ENCODE peak calls at places on chromosomes 1 and 21, in five cellular contexts. One of them, this sample, is unnamed.

GRCh38 chr1:110055493-110056283 is 14.8 kb downstream of the ALX3 start:
- DNase-seq in tibial artery: no peak
- DNase-seq in coronary artery: no peak
- DNase-seq in Karpas-422: no peak
- DNase-seq in adipocyte: peak; percentile 73
- DNase-seq in this sample: no peak

GRCh38 chr1:235460768-235461167 is 43.5 kb downstream of the B3GALNT2 start:
- DNase-seq in tibial artery: no peak
- DNase-seq in coronary artery: no peak
- DNase-seq in Karpas-422: no peak
- DNase-seq in adipocyte: no peak
- DNase-seq in this sample: no peak

GRCh38 chr1:52007228-52008073 is 17.0 kb upstream of the RAB3B start:
- DNase-seq in tibial artery: no peak
- DNase-seq in coronary artery: no peak
- DNase-seq in Karpas-422: no peak
- DNase-seq in adipocyte: peak; percentile 50
- DNase-seq in this sample: no peak

GRCh38 chr21:37848721-37849490 is 67.4 kb downstream of the KCNJ6 start:
- DNase-seq in tibial artery: no peak
- DNase-seq in coronary artery: no peak
- DNase-seq in Karpas-422: no peak
- DNase-seq in adipocyte: no peak
- DNase-seq in this sample: no peak

GRCh38 chr1:23194119-23194984 is 22.9 kb downstream of the HTR1D start:
- DNase-seq in tibial artery: no peak
- DNase-seq in coronary artery: no peak
- DNase-seq in Karpas-422: no peak
- DNase-seq in adipocyte: peak; percentile 73
- DNase-seq in this sample: no peak

GRCh38 chr1:30790850-30791778 is 33.5 kb upstream of the LAPTM5 start:
- DNase-seq in tibial artery: no peak
- DNase-seq in coronary artery: no peak
- DNase-seq in Karpas-422: peak; percentile 56
- DNase-seq in adipocyte: no peak
- DNase-seq in this sample: no peak

GRCh38 chr21:42225571-42226155 is 6.7 kb downstream of the ABCG1 start:
- DNase-seq in tibial artery: no peak
- DNase-seq in coronary artery: peak; percentile 59
- DNase-seq in Karpas-422: no peak
- DNase-seq in adipocyte: no peak
- DNase-seq in this sample: no peak

GRCh38 chr1:84617349-84617748 is 43.1 kb upstream of the CTBS start:
- DNase-seq in tibial artery: no peak
- DNase-seq in coronary artery: no peak
- DNase-seq in Karpas-422: no peak
- DNase-seq in adipocyte: no peak
- DNase-seq in this sample: peak; percentile 4

GRCh38 chr1:159581422-159581821 is 6.2 kb upstream of the APCS start:
- DNase-seq in tibial artery: no peak
- DNase-seq in coronary artery: no peak
- DNase-seq in Karpas-422: no peak
- DNase-seq in adipocyte: peak; percentile 30
- DNase-seq in this sample: no peak

GRCh38 chr1:9960705-9961562 is 17.7 kb downstream of the NMNAT1 start:
- DNase-seq in tibial artery: no peak
- DNase-seq in coronary artery: no peak
- DNase-seq in Karpas-422: peak; percentile 92
- DNase-seq in adipocyte: peak; percentile 9
- DNase-seq in this sample: no peak

DNA sequence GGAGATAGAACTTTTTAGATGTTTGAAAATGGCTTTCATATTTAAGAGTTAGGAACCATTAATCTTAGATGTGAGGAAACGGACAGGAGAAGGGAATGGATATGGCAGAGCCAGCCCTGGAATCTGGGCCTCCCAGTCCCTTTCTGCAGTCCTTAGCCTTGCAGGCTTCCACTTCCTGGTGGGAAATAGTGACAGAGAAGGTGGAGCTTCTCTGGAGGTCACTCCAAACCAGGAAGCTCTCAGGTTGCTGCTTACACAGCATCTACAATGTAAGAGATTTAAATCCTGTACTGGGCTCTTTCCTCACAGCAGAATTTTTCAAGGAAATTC is 2.5 kb downstream of the S100A11 start:
- DNase-seq in tibial artery: no peak
- DNase-seq in coronary artery: no peak
- DNase-seq in Karpas-422: no peak
- DNase-seq in adipocyte: no peak
- DNase-seq in this sample: no peak
- H3K4me3 ChIP-seq in tibial artery: peak overlapping the region; percentile 59
- H3K4me3 ChIP-seq in coronary artery: peak overlapping the region; percentile 85
- H3K4me3 ChIP-seq in Karpas-422: peak overlapping the region; percentile 76
- H3K4me3 ChIP-seq in adipocyte: peak overlapping the region; percentile 98
- H3K4me3 ChIP-seq in this sample: peak overlapping the region; percentile 70

GRCh38 chr1:997728-998050 is 2.2 kb downstream of the HES4 start:
- DNase-seq in tibial artery: peak; percentile 68
- DNase-seq in coronary artery: no peak
- DNase-seq in Karpas-422: no peak
- DNase-seq in adipocyte: no peak
- DNase-seq in this sample: no peak

GRCh38 chr1:998905-999796 is 746 bp downstream of the HES4 start:
- DNase-seq in tibial artery: no peak
- DNase-seq in coronary artery: no peak
- DNase-seq in Karpas-422: no peak
- DNase-seq in adipocyte: peak; percentile 78
- DNase-seq in this sample: no peak

GRCh38 chr1:995665-996633 is 3.9 kb downstream of the HES4 start:
- DNase-seq in tibial artery: peak; percentile 64
- DNase-seq in coronary artery: no peak
- DNase-seq in Karpas-422: no peak
- DNase-seq in adipocyte: no peak
- DNase-seq in this sample: no peak

GRCh38 chr1:998051-998821 is 1.7 kb downstream of the HES4 start:
- DNase-seq in tibial artery: peak; percentile 67
- DNase-seq in coronary artery: no peak
- DNase-seq in Karpas-422: no peak
- DNase-seq in adipocyte: no peak
- DNase-seq in this sample: no peak

DNA sequence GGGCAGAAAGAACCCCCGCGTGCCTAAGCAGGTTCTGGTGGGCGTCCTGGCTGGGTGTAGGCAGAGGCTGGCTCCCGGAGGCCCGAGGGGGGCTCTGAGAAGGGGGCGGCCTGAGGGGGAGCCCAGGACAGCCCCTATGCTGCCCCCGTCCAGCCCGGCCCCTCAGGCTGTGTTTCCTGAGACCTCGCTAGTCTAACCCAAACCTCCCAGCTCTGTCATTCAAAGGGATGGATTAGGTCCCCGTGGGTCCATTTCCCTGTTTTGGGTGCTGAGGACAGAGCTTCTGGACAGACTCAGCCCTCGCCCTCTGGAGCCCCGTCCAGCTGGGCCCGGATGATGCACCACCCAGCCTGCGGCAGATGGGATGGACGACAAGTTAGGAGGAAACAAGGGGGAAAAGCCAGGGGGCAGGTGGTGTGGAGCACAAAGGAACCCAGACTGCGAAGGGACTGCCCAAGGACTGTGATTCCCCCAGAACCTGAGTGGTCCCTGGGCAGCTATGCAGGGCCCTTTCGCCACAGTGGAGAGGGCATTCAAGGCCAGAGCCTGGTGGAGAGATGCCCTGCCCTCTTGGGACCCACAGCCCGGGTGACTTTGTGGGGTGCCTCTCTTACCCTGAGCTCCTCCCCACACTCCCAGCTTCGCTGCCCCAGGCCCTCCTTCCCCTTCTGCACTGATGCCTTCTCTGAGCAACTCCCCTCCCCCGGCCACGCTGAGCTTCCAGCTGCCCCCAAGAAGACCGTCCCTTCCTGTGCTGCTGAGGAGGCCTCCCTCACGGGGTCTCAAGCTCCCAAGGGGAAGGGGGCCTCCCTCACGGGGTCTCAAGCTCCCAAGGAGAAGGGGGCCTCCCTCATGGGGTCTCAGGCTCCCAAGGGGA is 2.8 kb downstream of the HES4 start:
- DNase-seq in tibial artery: no peak
- DNase-seq in coronary artery: no peak
- DNase-seq in Karpas-422: no peak
- DNase-seq in adipocyte: no peak
- DNase-seq in this sample: no peak
- H3K4me3 ChIP-seq in tibial artery: peak overlapping the region; percentile 67
- H3K4me3 ChIP-seq in coronary artery: peak overlapping the region; percentile 89
- H3K4me3 ChIP-seq in Karpas-422: no peak overlapping the region
- H3K4me3 ChIP-seq in adipocyte: no peak overlapping the region
- H3K4me3 ChIP-seq in this sample: no peak overlapping the region

GRCh38 chr1:184408580-184408979 is 21.8 kb downstream of the C1orf21 start:
- DNase-seq in tibial artery: no peak
- DNase-seq in coronary artery: no peak
- DNase-seq in Karpas-422: no peak
- DNase-seq in adipocyte: no peak
- DNase-seq in this sample: no peak
- H3K4me3 ChIP-seq in tibial artery: no peak overlapping the region
- H3K4me3 ChIP-seq in coronary artery: no peak overlapping the region
- H3K4me3 ChIP-seq in Karpas-422: no peak overlapping the region
- H3K4me3 ChIP-seq in adipocyte: no peak overlapping the region
- H3K4me3 ChIP-seq in this sample: no peak overlapping the region

GRCh38 chr1:168335500-168335899 is 54.8 kb downstream of the TBX19 start:
- DNase-seq in tibial artery: no peak
- DNase-seq in coronary artery: no peak
- DNase-seq in Karpas-422: no peak
- DNase-seq in adipocyte: no peak
- DNase-seq in this sample: no peak

GRCh38 chr1:168333562-168334256 is 53.0 kb downstream of the TBX19 start:
- DNase-seq in tibial artery: no peak
- DNase-seq in coronary artery: no peak
- DNase-seq in Karpas-422: no peak
- DNase-seq in adipocyte: no peak
- DNase-seq in this sample: no peak

GRCh38 chr1:168328965-168329364 is 48.3 kb downstream of the TBX19 start:
- DNase-seq in tibial artery: no peak
- DNase-seq in coronary artery: no peak
- DNase-seq in Karpas-422: no peak
- DNase-seq in adipocyte: no peak
- DNase-seq in this sample: no peak

GRCh38 chr1:168330285-168330684 is 49.6 kb downstream of the TBX19 start:
- DNase-seq in tibial artery: no peak
- DNase-seq in coronary artery: no peak
- DNase-seq in Karpas-422: no peak
- DNase-seq in adipocyte: no peak
- DNase-seq in this sample: no peak

DNA sequence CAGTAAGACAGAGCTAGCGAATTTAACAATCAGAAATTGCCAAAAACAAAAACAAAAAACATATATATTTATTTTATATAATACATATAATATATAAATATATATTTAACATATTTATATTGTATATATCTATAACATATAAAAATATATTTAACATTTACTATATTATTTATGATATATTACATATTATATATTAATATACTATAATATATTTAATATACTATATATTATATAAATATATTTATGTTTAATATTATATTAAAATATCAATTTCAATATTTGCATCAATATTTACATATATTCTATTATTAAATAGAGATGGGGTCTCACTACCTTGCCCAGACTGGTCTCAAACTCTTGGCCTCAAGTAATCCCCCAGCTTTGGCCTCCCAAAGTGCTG is 50.9 kb downstream of the TBX19 start:
- DNase-seq in tibial artery: no peak
- DNase-seq in coronary artery: no peak
- DNase-seq in Karpas-422: no peak
- DNase-seq in adipocyte: no peak
- DNase-seq in this sample: no peak
- H3K4me3 ChIP-seq in tibial artery: no peak overlapping the region
- H3K4me3 ChIP-seq in coronary artery: no peak overlapping the region
- H3K4me3 ChIP-seq in Karpas-422: no peak overlapping the region
- H3K4me3 ChIP-seq in adipocyte: no peak overlapping the region
- H3K4me3 ChIP-seq in this sample: no peak overlapping the region

DNA sequence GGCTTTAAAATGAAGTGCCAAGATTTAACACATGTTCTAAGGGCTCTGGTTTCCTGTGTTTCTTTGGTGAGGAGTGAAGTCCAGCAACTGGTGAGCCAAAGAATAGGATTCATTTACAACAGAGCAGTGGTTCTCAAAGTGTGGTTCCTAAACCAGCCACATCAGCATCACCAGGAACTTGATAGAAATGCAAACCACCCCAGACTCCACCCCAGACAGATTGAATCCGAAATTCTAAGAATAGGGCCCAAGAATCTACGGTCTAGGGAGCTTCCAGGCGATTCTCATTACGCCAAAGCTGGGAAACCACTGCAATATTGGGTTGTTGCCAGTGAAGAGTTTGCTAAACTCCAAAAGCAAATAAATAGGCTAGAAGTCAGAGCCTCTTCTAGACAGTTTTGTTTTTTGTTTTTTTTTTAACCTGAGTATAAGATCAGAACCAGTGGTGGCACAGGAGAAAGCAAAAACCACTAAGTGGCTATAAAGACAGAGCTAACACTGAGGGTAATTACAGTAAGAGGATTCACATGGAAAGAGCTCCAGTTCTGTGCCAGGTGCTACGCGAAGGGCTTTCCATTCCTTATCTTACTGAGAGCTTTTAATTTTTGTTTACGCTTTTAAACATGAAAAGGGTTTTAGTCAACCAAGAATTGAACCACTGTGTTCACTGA is 42.5 kb upstream of the FMO2 start:
- DNase-seq in tibial artery: peak; percentile 67
- DNase-seq in coronary artery: no peak
- DNase-seq in Karpas-422: no peak
- DNase-seq in adipocyte: no peak
- DNase-seq in this sample: no peak
- H3K4me3 ChIP-seq in tibial artery: peak overlapping the region; percentile 16
- H3K4me3 ChIP-seq in coronary artery: peak overlapping the region; percentile 51
- H3K4me3 ChIP-seq in Karpas-422: no peak overlapping the region
- H3K4me3 ChIP-seq in adipocyte: peak overlapping the region; percentile 65
- H3K4me3 ChIP-seq in this sample: no peak overlapping the region

DNA sequence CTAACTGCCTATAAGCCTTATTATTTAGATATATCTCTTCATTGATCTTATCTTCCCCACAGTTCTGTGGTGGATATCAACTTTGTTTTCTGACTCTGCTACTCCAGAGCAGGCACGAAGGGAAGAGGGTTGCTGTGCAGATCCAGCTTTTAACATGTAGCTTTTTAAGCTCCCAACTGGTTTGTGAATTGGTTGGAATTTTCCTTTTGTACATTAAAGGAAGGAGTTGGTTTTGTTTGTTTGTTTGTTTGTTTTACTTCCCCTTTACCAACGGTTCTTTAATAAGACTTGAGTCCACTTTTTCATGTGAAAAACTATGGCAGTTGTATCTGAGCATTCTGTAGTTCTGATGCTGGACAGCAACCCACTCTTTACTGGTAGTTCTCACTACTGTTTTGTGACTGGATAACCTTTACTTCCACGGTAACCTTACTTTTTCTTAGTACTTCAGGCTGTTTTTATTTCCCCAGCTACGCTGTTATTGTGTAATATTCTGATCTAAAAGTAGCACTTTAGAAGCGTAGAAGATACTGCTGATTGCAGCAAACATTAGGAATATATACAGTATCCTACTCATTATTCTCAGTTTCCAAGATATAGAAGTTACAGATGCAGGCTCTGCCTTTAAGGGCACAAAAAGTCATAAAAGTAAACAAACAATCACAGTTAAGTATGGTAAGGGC is 1.6 kb downstream of the GNPAT start:
- DNase-seq in tibial artery: no peak
- DNase-seq in coronary artery: no peak
- DNase-seq in Karpas-422: no peak
- DNase-seq in adipocyte: peak; percentile 29
- DNase-seq in this sample: no peak
- H3K4me3 ChIP-seq in tibial artery: peak overlapping the region; percentile 85
- H3K4me3 ChIP-seq in coronary artery: peak overlapping the region; percentile 93
- H3K4me3 ChIP-seq in Karpas-422: peak overlapping the region; percentile 96
- H3K4me3 ChIP-seq in adipocyte: peak overlapping the region; percentile 94
- H3K4me3 ChIP-seq in this sample: peak overlapping the region; percentile 69

GRCh38 chr1:40362699-40363098 is 10.8 kb upstream of the SMAP2 start:
- DNase-seq in tibial artery: no peak
- DNase-seq in coronary artery: no peak
- DNase-seq in Karpas-422: no peak
- DNase-seq in adipocyte: no peak
- DNase-seq in this sample: no peak
- H3K4me3 ChIP-seq in tibial artery: no peak overlapping the region
- H3K4me3 ChIP-seq in coronary artery: no peak overlapping the region
- H3K4me3 ChIP-seq in Karpas-422: no peak overlapping the region
- H3K4me3 ChIP-seq in adipocyte: peak overlapping the region; percentile 3
- H3K4me3 ChIP-seq in this sample: no peak overlapping the region